ENCODE peak calls at places on chromosomes 6 and 20, in seven cellular contexts. N, J, D, Y, B, E and A are unnamed samples.

GRCh38 chr20:19784511-19785172 is 26.6 kb downstream of the RIN2 start:
- DNase-seq in N (peak), J (peak), D (peak), Y (no peak), B (peak), E (no peak), A (peak)

GRCh38 chr6:168699631-168700315 is 258.8 kb downstream of the SMOC2 start:
- DNase-seq in N (no peak), J (no peak), D (no peak), Y (no peak), B (no peak), E (peak), A (no peak)

GRCh38 chr6:33314515-33314942 is 651 bp upstream of the TAPBP start:
- DNase-seq in N (no peak), J (peak), D (peak), Y (peak), B (no peak), E (peak), A (peak)

GRCh38 chr6:17233531-17233930 is 47.6 kb upstream of the RBM24 start:
- DNase-seq in N (no peak), J (peak), D (no peak), Y (no peak), B (no peak), E (no peak), A (no peak)

GRCh38 chr6:136076496-136076895 is 173.6 kb downstream of the MTFR2 start:
- DNase-seq in N (no peak), J (peak), D (no peak), Y (no peak), B (no peak), E (no peak), A (no peak)

GRCh38 chr6:117555882-117556498 is 46.3 kb downstream of the GOPC start:
- DNase-seq in N (no peak), J (no peak), D (no peak), Y (no peak), B (peak), E (no peak), A (peak)

GRCh38 chr6:143225929-143226328 is 165.2 kb downstream of the AIG1 start:
- DNase-seq in N (no peak), J (no peak), D (no peak), Y (no peak), B (no peak), E (no peak), A (no peak)

GRCh38 chr6:95518630-95519227 is 58.6 kb upstream of the MANEA start:
- DNase-seq in N (peak), J (no peak), D (no peak), Y (no peak), B (no peak), E (no peak), A (no peak)

GRCh38 chr20:62894261-62894660 is 32.0 kb downstream of the DIDO1 start:
- DNase-seq in N (no peak), J (no peak), D (no peak), Y (no peak), B (no peak), E (no peak), A (no peak)

GRCh38 chr20:39112196-39112743 is 150.1 kb downstream of the DHX35 start:
- DNase-seq in N (no peak), J (peak), D (no peak), Y (no peak), B (peak), E (no peak), A (peak)

GRCh38 chr6:5208039-5208438 is 52.7 kb downstream of the LYRM4 start:
- DNase-seq in N (no peak), J (no peak), D (no peak), Y (no peak), B (no peak), E (no peak), A (no peak)

GRCh38 chr6:134230087-134230717 is 87.7 kb downstream of the SGK1 start:
- DNase-seq in N (no peak), J (no peak), D (no peak), Y (no peak), B (no peak), E (no peak), A (peak)

GRCh38 chr6:33609444-33610034 is 11.6 kb upstream of the ITPR3 start:
- DNase-seq in N (no peak), J (peak), D (no peak), Y (no peak), B (no peak), E (no peak), A (no peak)

GRCh38 chr6:136593748-136594490 is 43.7 kb upstream of the MAP7 start:
- DNase-seq in N (no peak), J (peak), D (peak), Y (no peak), B (peak), E (no peak), A (peak)

GRCh38 chr6:75207211-75207984 is 1.5 kb upstream of the COL12A1 start:
- DNase-seq in N (peak), J (peak), D (peak), Y (no peak), B (no peak), E (no peak), A (peak)

GRCh38 chr20:17992847-17993508 is 24.2 kb downstream of the MGME1 start:
- DNase-seq in N (no peak), J (peak), D (no peak), Y (no peak), B (no peak), E (no peak), A (no peak)

GRCh38 chr6:158969148-158969547 is 30.9 kb downstream of the RSPH3 start:
- DNase-seq in N (no peak), J (no peak), D (no peak), Y (no peak), B (no peak), E (no peak), A (no peak)

GRCh38 chr20:59439243-59439642 is 138.8 kb downstream of the EDN3 start:
- DNase-seq in N (no peak), J (no peak), D (no peak), Y (no peak), B (no peak), E (no peak), A (no peak)

GRCh38 chr20:42261766-42262165 is 643.6 kb upstream of the CHD6 start:
- DNase-seq in N (no peak), J (no peak), D (no peak), Y (no peak), B (no peak), E (no peak), A (no peak)

GRCh38 chr20:57667385-57667784 is 42.4 kb downstream of the PMEPA1 start:
- DNase-seq in N (peak), J (no peak), D (no peak), Y (no peak), B (no peak), E (no peak), A (no peak)

GRCh38 chr6:111461860-111462259 is 21.2 kb downstream of the REV3L start:
- DNase-seq in N (no peak), J (no peak), D (no peak), Y (no peak), B (no peak), E (no peak), A (no peak)

GRCh38 chr6:32944265-32944664 is 3.4 kb upstream of the HLA-DMB start:
- DNase-seq in N (no peak), J (no peak), D (no peak), Y (no peak), B (no peak), E (no peak), A (no peak)

GRCh38 chr6:158861686-158862381 is 42.7 kb upstream of the EZR start:
- DNase-seq in N (no peak), J (no peak), D (no peak), Y (no peak), B (no peak), E (no peak), A (no peak)

GRCh38 chr20:37849169-37849568 is 53.8 kb upstream of the VSTM2L start:
- DNase-seq in N (no peak), J (no peak), D (no peak), Y (no peak), B (no peak), E (no peak), A (no peak)

GRCh38 chr6:111798281-111798725 is 74.9 kb downstream of the FYN start:
- DNase-seq in N (no peak), J (no peak), D (no peak), Y (no peak), B (no peak), E (no peak), A (no peak)

GRCh38 chr20:35360033-35360432 is 51.7 kb downstream of the UQCC1 start:
- DNase-seq in N (no peak), J (no peak), D (no peak), Y (no peak), B (no peak), E (no peak), A (no peak)

GRCh38 chr20:22796465-22797077 is 212.2 kb upstream of the FOXA2 start:
- DNase-seq in N (no peak), J (peak), D (no peak), Y (no peak), B (no peak), E (no peak), A (no peak)

GRCh38 chr6:148497256-148497655 is 154.6 kb downstream of the SASH1 start:
- DNase-seq in N (no peak), J (peak), D (no peak), Y (peak), B (no peak), E (no peak), A (no peak)

GRCh38 chr20:41222299-41222698 is 85.0 kb downstream of the PLCG1 start:
- DNase-seq in N (no peak), J (no peak), D (no peak), Y (no peak), B (no peak), E (no peak), A (no peak)

GRCh38 chr20:47038581-47039560 is 144.2 kb downstream of the EYA2 start:
- DNase-seq in N (no peak), J (no peak), D (no peak), Y (no peak), B (no peak), E (no peak), A (no peak)

GRCh38 chr6:39416026-39416425 is 93.5 kb upstream of the KCNK16 start:
- DNase-seq in N (no peak), J (no peak), D (no peak), Y (peak), B (no peak), E (no peak), A (no peak)

GRCh38 chr6:55664581-55665223 is 85.7 kb upstream of the HMGCLL1 start:
- DNase-seq in N (no peak), J (no peak), D (no peak), Y (no peak), B (no peak), E (no peak), A (no peak)

GRCh38 chr20:40860487-40860902 is 168.1 kb upstream of the TOP1 start:
- DNase-seq in N (no peak), J (peak), D (no peak), Y (no peak), B (no peak), E (no peak), A (no peak)

GRCh38 chr6:122184260-122184934 is 215.1 kb upstream of the HSF2 start:
- DNase-seq in N (no peak), J (peak), D (no peak), Y (no peak), B (peak), E (no peak), A (no peak)
- TF ChIP-seq CTCF in N (no peak), J (peak), D (peak), Y (peak), B (peak), E (no peak), A (peak)

DNA sequence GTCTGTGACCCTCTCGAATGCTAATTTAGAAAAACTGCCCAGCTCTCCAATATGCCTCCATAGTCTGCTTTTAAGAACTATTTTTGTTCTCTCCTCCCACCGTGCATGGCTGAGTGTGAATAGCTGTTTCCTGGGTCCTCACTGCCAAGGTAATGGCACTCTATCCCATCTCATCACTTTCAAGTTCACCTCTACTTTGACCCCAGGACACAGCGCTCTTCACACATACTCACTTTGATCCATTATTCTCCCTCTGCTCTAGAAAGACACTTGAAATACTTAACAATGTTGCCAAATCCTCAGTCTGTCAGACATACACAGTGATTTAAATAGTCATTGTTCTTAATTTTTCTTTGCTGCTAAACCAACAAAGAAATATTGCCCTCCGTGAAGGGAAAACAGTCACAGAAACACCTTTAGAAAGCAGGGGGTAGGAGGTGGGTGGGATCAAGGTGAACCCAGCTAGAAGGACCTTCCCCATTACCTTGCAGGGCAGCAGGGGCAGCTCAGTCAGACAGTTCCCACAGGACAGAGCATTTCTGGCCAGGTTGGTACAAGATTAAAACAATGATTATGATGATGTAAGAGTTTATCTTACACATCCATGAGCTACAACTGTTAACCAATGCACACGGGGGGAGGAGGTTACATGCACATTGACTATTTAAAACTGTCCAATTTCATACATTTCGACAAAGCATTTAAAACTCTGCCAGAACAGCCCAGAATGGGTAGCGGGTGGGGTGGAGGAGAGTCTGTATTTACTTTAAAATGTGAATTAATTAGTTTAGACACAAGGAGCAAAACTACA is 2.4 kb downstream of the SLC22A23 start:
- DNase-seq in N (no peak), J (no peak), D (no peak), Y (no peak), B (peak), E (no peak), A (no peak)
- H3K4me3 ChIP-seq in N (peak), J (peak), D (no peak), Y (peak), B (peak), E (peak), A (peak)

GRCh38 chr20:21361266-21361665 is 36.1 kb downstream of the NKX2-4 start:
- DNase-seq in N (no peak), J (peak), D (no peak), Y (no peak), B (no peak), E (no peak), A (no peak)
- H3K27ac ChIP-seq in N (peak), J (no peak), D (no peak), Y (no peak), B (no peak), E (no peak), A (no peak)

GRCh38 chr6:30981942-30982772 is 1.4 kb upstream of the MUC21 start:
- DNase-seq in N (no peak), J (peak), D (no peak), Y (no peak), B (peak), E (no peak), A (peak)
- TF ChIP-seq CTCF in N (peak), J (peak), D (no peak), Y (no peak), B (peak), E (no peak), A (peak)

DNA sequence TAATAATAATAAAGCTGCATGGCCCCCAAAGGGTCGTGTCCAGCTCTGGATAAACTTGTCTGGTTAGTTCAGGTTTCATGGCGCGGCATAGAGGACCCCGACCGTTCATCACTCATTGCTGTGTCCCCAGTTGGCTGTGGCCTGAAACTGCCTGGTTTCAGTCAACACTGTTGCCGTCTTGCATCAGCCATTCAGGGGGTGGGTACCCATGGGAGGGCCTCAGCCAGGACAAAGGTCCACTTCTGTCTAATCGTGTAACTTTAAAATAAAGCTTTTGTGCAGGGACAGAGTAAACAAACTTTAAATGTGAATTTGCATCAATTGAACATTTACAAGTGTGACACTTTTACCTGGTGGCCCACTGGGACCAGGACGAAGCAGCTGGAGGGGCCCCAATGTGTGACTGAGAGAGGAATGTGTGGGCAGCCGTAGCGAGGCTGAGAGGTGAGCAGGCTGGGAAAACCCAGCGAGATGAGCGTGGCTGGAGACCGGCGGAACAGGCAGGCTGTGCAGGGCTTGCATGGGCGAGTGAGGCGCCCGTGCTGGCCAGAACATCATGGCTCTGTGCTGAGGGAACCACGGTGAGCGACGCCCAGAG is 22.3 kb upstream of the UNC93A start:
- DNase-seq in N (no peak), J (no peak), D (no peak), Y (no peak), B (no peak), E (no peak), A (no peak)
- H3K4me3 ChIP-seq in N (no peak), J (no peak), D (no peak), Y (no peak), B (no peak), E (no peak), A (no peak)

GRCh38 chr6:1024587-1024986 is 287.3 kb upstream of the FOXQ1 start:
- DNase-seq in N (no peak), J (peak), D (no peak), Y (no peak), B (no peak), E (no peak), A (no peak)
- H3K27ac ChIP-seq in N (no peak), J (no peak), D (no peak), Y (no peak), B (no peak), E (no peak), A (no peak)

DNA sequence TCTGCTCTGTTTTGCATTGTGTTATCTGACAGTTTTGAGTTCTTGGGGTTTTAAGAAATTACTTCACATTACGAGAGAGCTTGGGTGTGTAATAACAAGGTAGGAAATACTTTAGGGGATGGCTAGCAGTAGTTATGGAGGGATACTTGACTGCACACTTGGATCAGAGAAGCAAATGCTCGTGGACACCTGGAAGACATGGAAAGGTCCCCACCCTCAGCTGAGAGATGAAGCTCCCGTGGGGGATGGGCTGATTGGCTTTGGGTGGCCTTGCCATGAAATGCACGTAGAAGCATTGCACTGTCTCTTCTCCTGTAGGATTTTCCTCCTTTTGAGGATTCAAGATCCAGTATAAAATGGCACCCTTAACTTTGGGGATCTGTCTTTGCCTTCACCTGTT is 61.5 kb upstream of the UNC93A start:
- DNase-seq in N (no peak), J (no peak), D (no peak), Y (no peak), B (no peak), E (no peak), A (no peak)
- TF ChIP-seq CTCF in N (no peak), J (no peak), D (no peak), Y (no peak), B (no peak), E (no peak), A (no peak)

DNA sequence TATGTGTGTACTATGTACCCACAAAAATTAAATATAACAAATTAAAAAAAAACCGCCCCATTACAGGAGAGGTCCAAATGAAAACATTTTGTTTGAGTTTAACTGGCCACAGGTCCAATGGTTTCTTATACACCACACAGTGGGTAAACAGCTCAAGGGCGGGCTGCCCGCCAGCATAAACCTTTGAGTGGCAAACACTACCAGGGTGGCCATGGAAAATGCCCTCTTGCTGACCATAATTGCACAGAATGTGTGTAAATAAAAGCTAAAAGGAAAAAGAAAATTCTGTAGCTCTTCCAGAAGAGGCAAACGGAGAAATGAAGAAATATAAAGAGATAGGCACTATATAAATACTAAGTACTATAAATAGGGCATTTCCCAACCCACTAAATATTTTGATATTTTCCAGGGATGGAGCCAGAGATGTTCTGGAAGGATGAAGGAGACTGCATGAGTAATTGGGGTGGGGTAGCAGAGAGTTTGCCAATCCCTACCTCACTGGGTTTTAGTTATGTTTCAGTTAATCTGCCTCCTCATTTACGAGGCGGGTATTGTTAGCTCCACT is 1.1 kb upstream of the CDC5L start:
- DNase-seq in N (peak), J (no peak), D (peak), Y (no peak), B (no peak), E (peak), A (no peak)
- H3K4me3 ChIP-seq in N (peak), J (peak), D (peak), Y (peak), B (peak), E (peak), A (peak)

DNA sequence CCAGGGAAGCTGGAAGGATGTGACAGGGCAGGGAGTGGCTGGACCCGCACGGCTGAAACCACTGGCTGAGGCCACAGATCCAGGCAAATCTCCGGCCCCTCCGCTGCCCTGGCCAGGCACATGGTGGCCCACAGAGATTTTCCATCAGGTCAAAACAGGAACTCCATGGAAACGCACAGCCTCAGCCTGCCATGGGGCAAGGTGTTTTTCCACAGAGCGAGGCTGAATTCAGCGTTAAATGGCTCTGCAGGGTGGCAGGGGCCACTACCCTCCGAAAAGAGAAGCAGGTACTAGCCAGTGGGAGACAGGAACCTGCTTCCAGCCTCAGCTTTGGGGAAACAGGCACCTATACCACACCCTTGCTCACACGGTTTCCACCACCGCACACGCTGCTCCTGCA is 53.1 kb downstream of the PREX1 start:
- DNase-seq in N (peak), J (no peak), D (no peak), Y (no peak), B (no peak), E (no peak), A (no peak)
- H3K27ac ChIP-seq in N (peak), J (no peak), D (no peak), Y (no peak), B (no peak), E (no peak), A (no peak)